ENCODE peak calls at places on chromosomes 7 and 10, in ten cellular contexts. P is RWPE1; Q is epithelial cell of esophagus; D is D341Med; H is fibroblast of pulmonary artery; T is putamen; V is left ventricle myocardium inferior; W is erythroblast; K is CD8-positive, alpha-beta T cell; A is PC-3. I is an unnamed sample.

GRCh38 chr10:82874671-82875070 is 999.7 kb downstream of the NRG3 start:
- DNase-seq in P (no peak), Q (peak), D (no peak), H (peak), T (no peak), V (no peak), W (no peak), K (no peak), A (no peak), I (no peak)

GRCh38 chr7:5380350-5381210 is 43.1 kb downstream of the TNRC18 start:
- DNase-seq in P (no peak), Q (no peak), D (no peak), H (no peak), T (no peak), V (no peak), W (no peak), K (no peak), A (no peak), I (no peak)

GRCh38 chr7:28466341-28466740 is 54.0 kb downstream of the CREB5 start:
- DNase-seq in P (no peak), Q (no peak), D (no peak), H (no peak), T (no peak), V (no peak), W (no peak), K (no peak), A (peak), I (no peak)

GRCh38 chr7:92221766-92222165 is 23.9 kb downstream of the KRIT1 start:
- DNase-seq in P (no peak), Q (peak), D (no peak), H (no peak), T (no peak), V (no peak), W (no peak), K (no peak), A (peak), I (no peak)

GRCh38 chr10:132911712-132912097 is 30.7 kb downstream of the CFAP46 start:
- DNase-seq in P (no peak), Q (no peak), D (no peak), H (no peak), T (no peak), V (no peak), W (no peak), K (no peak), A (no peak), I (no peak)

GRCh38 chr7:158535079-158535478 is 52.5 kb downstream of the PTPRN2 start:
- DNase-seq in P (no peak), Q (no peak), D (no peak), H (no peak), T (no peak), V (no peak), W (no peak), K (no peak), A (no peak), I (no peak)

GRCh38 chr7:1691601-1692499 is 21.8 kb downstream of the ELFN1 start:
- DNase-seq in P (peak), Q (peak), D (no peak), H (no peak), T (no peak), V (peak), W (no peak), K (no peak), A (peak), I (no peak)

GRCh38 chr10:5811387-5811821 is 1.8 kb downstream of the GDI2 start:
- DNase-seq in P (peak), Q (peak), D (peak), H (peak), T (peak), V (no peak), W (no peak), K (no peak), A (peak), I (peak)

GRCh38 chr7:121873795-121874194 is 834 bp downstream of the PTPRZ1 start:
- DNase-seq in P (peak), Q (peak), D (no peak), H (peak), T (no peak), V (no peak), W (no peak), K (no peak), A (no peak), I (no peak)

GRCh38 chr10:84026821-84027257 is 112.5 kb upstream of the GHITM start:
- DNase-seq in P (peak), Q (peak), D (peak), H (peak), T (no peak), V (no peak), W (peak), K (no peak), A (peak), I (no peak)

GRCh38 chr10:75894761-75895160 is 463.3 kb downstream of the LRMDA start:
- DNase-seq in P (no peak), Q (no peak), D (no peak), H (no peak), T (no peak), V (no peak), W (no peak), K (no peak), A (no peak), I (no peak)

GRCh38 chr10:88216976-88217375 is 353.6 kb downstream of the PTEN start:
- DNase-seq in P (no peak), Q (no peak), D (no peak), H (no peak), T (no peak), V (no peak), W (peak), K (no peak), A (no peak), I (no peak)

GRCh38 chr10:22906767-22907166 is 21.1 kb upstream of the ARMC3 start:
- DNase-seq in P (no peak), Q (no peak), D (no peak), H (no peak), T (no peak), V (no peak), W (no peak), K (no peak), A (no peak), I (no peak)

GRCh38 chr10:34908472-34908871 is 93.4 kb upstream of the PARD3 start:
- DNase-seq in P (no peak), Q (no peak), D (no peak), H (no peak), T (peak), V (no peak), W (no peak), K (no peak), A (no peak), I (peak)

GRCh38 chr7:123635551-123636359 is 19.9 kb upstream of the LMOD2 start:
- DNase-seq in P (peak), Q (peak), D (peak), H (peak), T (no peak), V (no peak), W (peak), K (no peak), A (peak), I (peak)

GRCh38 chr10:102186128-102186527 is 33.9 kb downstream of the NOLC1 start:
- DNase-seq in P (no peak), Q (no peak), D (no peak), H (peak), T (no peak), V (no peak), W (no peak), K (no peak), A (no peak), I (peak)

GRCh38 chr10:124364674-124365073 is 54.0 kb downstream of the OAT start:
- DNase-seq in P (no peak), Q (no peak), D (no peak), H (no peak), T (no peak), V (no peak), W (no peak), K (no peak), A (no peak), I (no peak)

GRCh38 chr10:128927821-128928220 is 539.2 kb upstream of the MGMT start:
- DNase-seq in P (no peak), Q (no peak), D (no peak), H (no peak), T (no peak), V (peak), W (no peak), K (no peak), A (no peak), I (no peak)

GRCh38 chr7:2030475-2031456 is 202.0 kb downstream of the MAD1L1 start:
- DNase-seq in P (no peak), Q (no peak), D (no peak), H (no peak), T (no peak), V (peak), W (no peak), K (peak), A (no peak), I (no peak)

GRCh38 chr7:115289966-115290365 is 368.1 kb downstream of the MDFIC start:
- DNase-seq in P (no peak), Q (no peak), D (no peak), H (no peak), T (no peak), V (no peak), W (no peak), K (no peak), A (no peak), I (peak)

GRCh38 chr10:129136866-129137415 is 330.1 kb upstream of the MGMT start:
- DNase-seq in P (no peak), Q (no peak), D (no peak), H (no peak), T (no peak), V (no peak), W (no peak), K (no peak), A (no peak), I (no peak)

GRCh38 chr7:47273088-47273487 is 308.8 kb downstream of the TNS3 start:
- DNase-seq in P (no peak), Q (no peak), D (no peak), H (no peak), T (no peak), V (no peak), W (no peak), K (no peak), A (no peak), I (no peak)

GRCh38 chr10:116073451-116073850 is 199.6 kb downstream of the GFRA1 start:
- DNase-seq in P (no peak), Q (no peak), D (no peak), H (no peak), T (peak), V (no peak), W (no peak), K (no peak), A (no peak), I (no peak)

GRCh38 chr10:98528166-98528784 is 81.5 kb upstream of the HPS1 start:
- DNase-seq in P (no peak), Q (no peak), D (no peak), H (no peak), T (no peak), V (no peak), W (no peak), K (no peak), A (peak), I (peak)

GRCh38 chr10:22230331-22230833 is 12.6 kb upstream of the EBLN1 start:
- DNase-seq in P (peak), Q (peak), D (peak), H (peak), T (peak), V (no peak), W (peak), K (peak), A (peak), I (peak)

GRCh38 chr10:112639291-112639690 is 192.3 kb downstream of the VTI1A start:
- DNase-seq in P (peak), Q (peak), D (no peak), H (no peak), T (no peak), V (no peak), W (no peak), K (no peak), A (peak), I (peak)

GRCh38 chr7:41685684-41686083 is 17.2 kb downstream of the INHBA start:
- DNase-seq in P (no peak), Q (no peak), D (no peak), H (peak), T (no peak), V (no peak), W (no peak), K (no peak), A (peak), I (peak)

GRCh38 chr10:30749368-30749767 is 119.8 kb upstream of the LYZL2 start:
- DNase-seq in P (no peak), Q (no peak), D (no peak), H (no peak), T (no peak), V (no peak), W (no peak), K (no peak), A (no peak), I (no peak)

GRCh38 chr10:116521424-116522305 is 24.1 kb upstream of the PNLIP start:
- DNase-seq in P (peak), Q (peak), D (peak), H (peak), T (peak), V (no peak), W (peak), K (peak), A (peak), I (peak)

GRCh38 chr7:45160374-45160773 is 2.8 kb downstream of the RAMP3 start:
- DNase-seq in P (no peak), Q (no peak), D (peak), H (no peak), T (no peak), V (no peak), W (no peak), K (no peak), A (no peak), I (no peak)

GRCh38 chr10:112446055-112446854 is 459 bp downstream of the ZDHHC6 start:
- DNase-seq in P (peak), Q (peak), D (no peak), H (peak), T (no peak), V (no peak), W (peak), K (peak), A (no peak), I (peak)

I was measured in HCEC 1CT.